ENCODE peak calls at places on chromosomes 4 and X, in eight cellular contexts. D, M, T, O, Z, S, B and V are unnamed samples. For H3K9me3, the result is how much of the 10 kb centered on the place peaks cover.

GRCh38 chr4:6257243-6258025 is 12.2 kb upstream of the WFS1 start:
- DNase-seq in D (no peak), M (peak), T (no peak), O (no peak), Z (no peak), S (no peak), B (no peak), V (no peak)

GRCh38 chr4:176443646-176444409 is 124.1 kb downstream of the SPCS3 start:
- DNase-seq in D (no peak), M (no peak), T (no peak), O (no peak), Z (no peak), S (no peak), B (peak), V (no peak)

GRCh38 chr4:42596918-42597317 is 60.0 kb downstream of the ATP8A1 start:
- DNase-seq in D (no peak), M (no peak), T (no peak), O (no peak), Z (no peak), S (no peak), B (no peak), V (no peak)

GRCh38 chr4:94603170-94603747 is 151.5 kb downstream of the PDLIM5 start:
- DNase-seq in D (no peak), M (peak), T (peak), O (no peak), Z (peak), S (peak), B (peak), V (no peak)

GRCh38 chr4:74933562-74934015 is 673 bp downstream of the PARM1 start:
- DNase-seq in D (no peak), M (peak), T (peak), O (no peak), Z (peak), S (no peak), B (peak), V (no peak)

GRCh38 chrX:56068274-56068758 is 163.8 kb upstream of the KLF8 start:
- DNase-seq in D (no peak), M (no peak), T (no peak), O (no peak), Z (no peak), S (no peak), B (no peak), V (no peak)

GRCh38 chr4:167308876-167309275 is 74.6 kb upstream of the SPOCK3 start:
- DNase-seq in D (no peak), M (no peak), T (no peak), O (no peak), Z (no peak), S (no peak), B (no peak), V (no peak)

GRCh38 chr4:74364649-74365491 is at the start of gene EREG:
- DNase-seq in D (peak), M (peak), T (peak), O (no peak), Z (peak), S (peak), B (peak), V (peak)

GRCh38 chr4:71406459-71406963 is 67.7 kb downstream of the SLC4A4 start:
- DNase-seq in D (no peak), M (no peak), T (no peak), O (no peak), Z (no peak), S (peak), B (peak), V (no peak)

GRCh38 chr4:125440814-125441213 is 126.1 kb downstream of the FAT4 start:
- DNase-seq in D (no peak), M (no peak), T (no peak), O (no peak), Z (no peak), S (no peak), B (peak), V (no peak)

GRCh38 chr4:134499074-134499473 is 297.5 kb upstream of the PABPC4L start:
- DNase-seq in D (no peak), M (no peak), T (no peak), O (no peak), Z (no peak), S (no peak), B (no peak), V (no peak)

GRCh38 chr4:133102612-133103409 is 46.3 kb upstream of the PCDH10 start:
- DNase-seq in D (no peak), M (no peak), T (no peak), O (no peak), Z (no peak), S (no peak), B (no peak), V (no peak)

GRCh38 chr4:6955261-6955911 is 45.8 kb downstream of the TBC1D14 start:
- DNase-seq in D (no peak), M (no peak), T (no peak), O (no peak), Z (peak), S (no peak), B (no peak), V (no peak)

GRCh38 chr4:181650033-181650825 is 593.0 kb upstream of the TENM3 start:
- DNase-seq in D (no peak), M (no peak), T (no peak), O (no peak), Z (no peak), S (no peak), B (peak), V (no peak)

GRCh38 chr4:20249333-20249732 is 2.4 kb upstream of the SLIT2 start:
- DNase-seq in D (peak), M (no peak), T (no peak), O (no peak), Z (peak), S (peak), B (peak), V (no peak)

GRCh38 chr4:101961144-101961543 is 170.6 kb downstream of the BANK1 start:
- DNase-seq in D (peak), M (no peak), T (no peak), O (no peak), Z (no peak), S (no peak), B (no peak), V (no peak)

GRCh38 chr4:85756938-85757337 is 282.0 kb downstream of the ARHGAP24 start:
- DNase-seq in D (no peak), M (no peak), T (no peak), O (no peak), Z (peak), S (peak), B (peak), V (no peak)

GRCh38 chr4:55921093-55921492 is 27.7 kb upstream of the CEP135 start:
- DNase-seq in D (no peak), M (no peak), T (no peak), O (no peak), Z (no peak), S (no peak), B (no peak), V (no peak)

GRCh38 chrX:112450810-112451209 is 228.9 kb downstream of the LHFPL1 start:
- DNase-seq in D (no peak), M (no peak), T (no peak), O (no peak), Z (no peak), S (no peak), B (no peak), V (no peak)

GRCh38 chr4:931194-931959 is 739 bp downstream of the GAK start:
- DNase-seq in D (no peak), M (no peak), T (no peak), O (peak), Z (peak), S (peak), B (peak), V (no peak)

GRCh38 chrX:18714910-18715309 is 7.5 kb downstream of the PPEF1 start:
- DNase-seq in D (peak), M (no peak), T (no peak), O (no peak), Z (no peak), S (no peak), B (no peak), V (no peak)

GRCh38 chr4:169963998-169964397 is 62.2 kb downstream of the MFAP3L start:
- DNase-seq in D (no peak), M (no peak), T (no peak), O (no peak), Z (no peak), S (no peak), B (no peak), V (no peak)

GRCh38 chr4:7902101-7902553 is 37.5 kb downstream of the AFAP1 start:
- DNase-seq in D (no peak), M (no peak), T (no peak), O (no peak), Z (no peak), S (no peak), B (no peak), V (no peak)

GRCh38 chrX:111041018-111041462 is 55.0 kb upstream of the PAK3 start:
- DNase-seq in D (no peak), M (no peak), T (no peak), O (peak), Z (peak), S (peak), B (peak), V (no peak)

GRCh38 chr4:71526626-71527406 is 188.0 kb downstream of the SLC4A4 start:
- DNase-seq in D (peak), M (no peak), T (no peak), O (no peak), Z (no peak), S (no peak), B (no peak), V (no peak)

GRCh38 chr4:154506253-154506652 is 14.7 kb upstream of the DCHS2 start:
- DNase-seq in D (peak), M (no peak), T (no peak), O (no peak), Z (peak), S (peak), B (peak), V (no peak)

GRCh38 chrX:85570496-85570895 is 191.0 kb upstream of the POF1B start:
- DNase-seq in D (no peak), M (no peak), T (no peak), O (no peak), Z (no peak), S (no peak), B (no peak), V (no peak)

GRCh38 chrX:107753186-107753585 is 22.4 kb downstream of the TSC22D3 start:
- DNase-seq in D (no peak), M (no peak), T (no peak), O (no peak), Z (no peak), S (no peak), B (peak), V (no peak)

GRCh38 chr4:2291705-2292651 is 30.1 kb upstream of the MXD4 start:
- DNase-seq in D (no peak), M (peak), T (no peak), O (no peak), Z (peak), S (no peak), B (no peak), V (peak)

GRCh38 chrX:136170109-136170800 is 22.9 kb downstream of the FHL1 start:
- DNase-seq in D (no peak), M (no peak), T (peak), O (no peak), Z (peak), S (peak), B (peak), V (peak)

GRCh38 chr4:108881190-108881589 is 118.3 kb upstream of the ETNPPL start:
- DNase-seq in D (no peak), M (no peak), T (no peak), O (no peak), Z (no peak), S (peak), B (peak), V (no peak)

GRCh38 chr4:2354760-2355159 is 63.7 kb downstream of the ZFYVE28 start:
- DNase-seq in D (no peak), M (no peak), T (no peak), O (no peak), Z (no peak), S (no peak), B (no peak), V (peak)

GRCh38 chr4:1328267-1329155 is 18.5 kb upstream of the UVSSA start:
- DNase-seq in D (no peak), M (no peak), T (no peak), O (no peak), Z (no peak), S (no peak), B (no peak), V (no peak)

GRCh38 chrX:22686138-22686541 is 313.6 kb upstream of the DDX53 start:
- DNase-seq in D (no peak), M (no peak), T (peak), O (no peak), Z (no peak), S (peak), B (peak), V (peak)

GRCh38 chr4:82721819-82722423 is 76.7 kb downstream of the SCD5 start:
- DNase-seq in D (peak), M (no peak), T (peak), O (no peak), Z (peak), S (peak), B (peak), V (no peak)

GRCh38 chr4:4488405-4489404 is 53.1 kb downstream of the STX18 start:
- DNase-seq in D (peak), M (peak), T (peak), O (peak), Z (peak), S (peak), B (peak), V (peak)

GRCh38 chrX:103531002-103531401 is 11.7 kb upstream of the RAB40A start:
- DNase-seq in D (no peak), M (no peak), T (no peak), O (no peak), Z (no peak), S (peak), B (peak), V (no peak)

GRCh38 chrX:150298841-150299551 is 64.1 kb upstream of the MAMLD1 start:
- DNase-seq in D (no peak), M (no peak), T (no peak), O (no peak), Z (no peak), S (peak), B (no peak), V (no peak)

GRCh38 chrX:776529-777230 is 146.1 kb downstream of the SHOX start:
- DNase-seq in D (peak), M (no peak), T (no peak), O (no peak), Z (peak), S (no peak), B (no peak), V (no peak)
- H3K9me3 ChIP-seq in D (under half), M (under half), T (under half), O (under half), Z (under half), S (under half), B (under half), V (under half)

GRCh38 chrX:128992107-128992971 is 531.0 kb downstream of the SMARCA1 start:
- DNase-seq in D (no peak), M (no peak), T (no peak), O (no peak), Z (no peak), S (no peak), B (no peak), V (no peak)
- H3K9me3 ChIP-seq in D (under half), M (under half), T (under half), O (under half), Z (under half), S (under half), B (under half), V (under half)

DNA sequence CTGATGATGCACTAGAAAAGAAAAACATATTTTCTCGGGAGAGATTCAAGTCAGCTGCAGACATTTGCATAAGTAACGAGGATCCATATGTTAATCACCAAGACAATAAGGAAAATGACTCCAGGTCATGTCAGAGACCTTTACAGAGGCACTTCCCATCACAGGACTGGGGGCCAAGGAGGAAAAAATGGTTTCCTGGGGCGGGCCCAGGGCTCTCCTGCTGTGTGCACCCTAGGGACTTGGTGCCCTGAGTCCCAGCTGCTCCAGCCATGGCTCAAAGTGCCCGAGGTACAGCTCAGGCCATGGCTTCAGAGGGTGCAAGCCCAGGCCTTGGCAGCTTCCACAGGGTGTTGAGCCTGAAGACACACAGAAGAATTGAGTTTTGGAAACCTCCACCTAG is 415.4 kb upstream of the FRG1 start:
- DNase-seq in D (no peak), M (no peak), T (no peak), O (no peak), Z (no peak), S (no peak), B (no peak), V (no peak)
- H3K9me3 ChIP-seq in D (under half), M (under half), T (under half), O (under half), Z (under half), S (under half), B (under half), V (under half)

DNA sequence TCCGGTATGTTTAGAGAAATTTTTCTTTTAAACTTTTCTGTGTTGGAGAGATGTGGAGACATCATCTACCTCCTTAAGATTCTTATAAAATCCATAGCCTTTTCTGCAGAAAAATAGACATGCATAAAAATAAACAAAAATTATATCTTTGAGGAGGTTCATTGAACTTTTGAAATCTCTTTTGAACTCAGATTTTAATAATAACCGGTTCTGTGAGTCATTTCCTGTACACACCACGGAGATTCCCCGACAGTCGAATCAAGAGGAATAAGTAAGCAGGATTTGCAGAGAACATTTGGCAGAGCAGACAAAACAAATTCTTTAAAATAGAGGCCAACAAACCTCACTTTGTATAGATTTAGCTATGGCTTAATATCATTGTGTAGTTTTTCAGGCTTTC is 918.7 kb upstream of the POU3F4 start:
- DNase-seq in D (peak), M (no peak), T (no peak), O (no peak), Z (no peak), S (no peak), B (peak), V (no peak)
- H3K9me3 ChIP-seq in D (under half), M (under half), T (under half), O (under half), Z (under half), S (under half), B (under half), V (under half)